ENCODE peak calls at places on chromosome 2, in ten cellular contexts. Z is fibroblast of mammary gland; S is fibroblast of lung; W is lower leg skin; F is PC-3; L is heart left ventricle; V is hepatocyte; E is CD8-positive, alpha-beta T cell; M is mesenchymal stem cell; D is AG04450. A is an unnamed sample.

GRCh38 chr2:159098815-159099455 is 130.5 kb downstream of the TANC1 start:
- DNase-seq in D (no peak), S (peak; percentile 73), W (no peak), L (no peak), M (peak; percentile 46), Z (no peak), V (no peak), E (no peak), F (peak; percentile 91), A (no peak)

GRCh38 chr2:233032551-233033320 is at the start of gene NEU2:
- DNase-seq in L (no peak), V (no peak), Z (peak; percentile 76), M (no peak), F (no peak), E (no peak), W (no peak), D (no peak), S (no peak), A (no peak)

GRCh38 chr2:55175254-55176093 is 56.6 kb downstream of the CLHC1 start:
- DNase-seq in S (peak; percentile 73), F (peak; percentile 72), Z (peak; percentile 86), D (no peak), W (no peak), V (peak; percentile 67), L (no peak), E (no peak), M (peak; percentile 80), A (peak; percentile 48)

GRCh38 chr2:105714141-105714540 is 30.6 kb upstream of the NCK2 start:
- DNase-seq in D (no peak), F (no peak), M (no peak), E (no peak), V (no peak), S (no peak), W (no peak), L (no peak), Z (no peak), A (no peak)

GRCh38 chr2:128687551-128687945 is 368.9 kb upstream of the HS6ST1 start:
- DNase-seq in S (no peak), D (no peak), L (no peak), V (no peak), E (no peak), M (no peak), Z (no peak), W (no peak), F (no peak), A (no peak)

GRCh38 chr2:95722331-95722730 is 130.5 kb downstream of the TRIM43 start:
- DNase-seq in W (no peak), S (no peak), D (no peak), F (no peak), V (no peak), M (no peak), E (no peak), L (no peak), Z (no peak), A (no peak)

GRCh38 chr2:43343573-43344304 is 117.3 kb upstream of the ZFP36L2 start:
- DNase-seq in M (peak; percentile 76), F (no peak), E (no peak), L (peak; percentile 84), V (peak; percentile 58), D (peak; percentile 85), Z (peak; percentile 95), S (peak; percentile 95), W (peak; percentile 89), A (no peak)

GRCh38 chr2:217629347-217629746 is 373.4 kb downstream of the TNS1 start:
- DNase-seq in D (no peak), Z (no peak), V (no peak), E (no peak), S (no peak), F (no peak), M (no peak), W (no peak), L (no peak), A (no peak)

GRCh38 chr2:12180046-12180445 is 433.6 kb downstream of the LPIN1 start:
- DNase-seq in M (no peak), F (no peak), S (no peak), E (no peak), V (no peak), W (no peak), Z (peak; percentile 37), D (no peak), L (no peak), A (no peak)

GRCh38 chr2:12176621-12177020 is 430.2 kb downstream of the LPIN1 start:
- DNase-seq in F (no peak), E (no peak), M (no peak), D (no peak), V (no peak), W (no peak), S (no peak), L (no peak), Z (no peak), A (no peak)

GRCh38 chr2:12177995-12178760 is 431.7 kb downstream of the LPIN1 start:
- DNase-seq in D (no peak), Z (no peak), E (no peak), F (no peak), V (no peak), W (no peak), M (no peak), L (no peak), S (no peak), A (no peak)

GRCh38 chr2:12175323-12175722 is 428.9 kb downstream of the LPIN1 start:
- DNase-seq in D (no peak), E (no peak), S (no peak), V (no peak), W (no peak), F (no peak), M (no peak), L (no peak), Z (no peak), A (no peak)

DNA sequence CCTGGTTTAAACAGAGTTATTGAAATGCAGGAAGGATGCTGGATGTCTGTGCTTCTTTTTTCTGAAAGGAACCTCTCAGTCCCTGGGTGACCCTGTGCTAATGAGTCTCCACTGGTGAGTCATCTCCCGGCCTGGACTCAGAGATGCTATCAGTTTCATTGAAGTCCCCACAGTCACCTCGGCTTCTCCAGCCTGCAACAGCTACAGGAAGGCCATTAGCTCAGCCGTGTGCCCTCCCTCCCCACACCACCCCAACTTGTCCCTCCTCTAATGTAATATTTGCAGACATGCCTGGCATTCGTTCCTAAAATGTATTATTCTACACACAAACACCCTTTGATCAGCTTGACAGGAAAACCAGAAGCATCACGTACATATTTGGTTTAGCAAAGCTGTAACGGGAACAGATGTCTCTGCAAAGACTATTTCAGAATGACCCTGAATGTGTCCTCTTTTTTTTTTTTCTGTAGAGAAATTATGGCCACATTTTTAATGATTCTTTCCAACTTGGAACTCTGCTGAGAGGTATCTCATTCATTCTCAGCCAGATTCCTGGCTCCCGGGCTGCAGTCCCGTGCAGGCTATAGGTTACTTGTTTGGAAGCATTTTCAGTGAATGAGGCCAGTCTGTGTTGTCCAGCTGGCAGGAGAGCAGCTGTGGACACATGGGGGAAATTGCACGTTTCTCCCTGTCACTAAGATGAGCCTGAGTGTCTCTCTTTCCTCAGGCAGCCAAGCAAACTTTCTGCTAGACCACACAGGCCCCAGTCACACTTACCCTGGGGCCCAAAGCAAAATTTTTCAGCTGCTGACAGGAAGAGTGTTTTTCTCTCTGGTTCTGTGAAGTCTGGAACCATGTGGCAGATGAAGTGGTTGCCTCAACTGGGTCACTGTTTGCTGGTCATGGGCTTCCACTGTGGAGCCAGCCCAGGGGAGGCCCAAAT is 430.9 kb downstream of the LPIN1 start:
- DNase-seq in Z (peak; percentile 70), L (peak; percentile 73), S (peak; percentile 82), W (peak; percentile 50), D (no peak), M (peak; percentile 90), F (peak; percentile 88), E (no peak), V (peak; percentile 65), A (no peak)
- H3K4me3 ChIP-seq in Z (no peak overlapping the region), L (no peak overlapping the region), S (no peak overlapping the region), W (no peak overlapping the region), D (no peak overlapping the region), M (no peak overlapping the region), F (no peak overlapping the region), E (no peak overlapping the region), V (no peak overlapping the region), A (no peak overlapping the region)

GRCh38 chr2:236177967-236178909 is 10.1 kb upstream of the GBX2 start:
- DNase-seq in L (no peak), S (peak; percentile 49), D (no peak), Z (peak; percentile 51), M (peak; percentile 55), E (no peak), F (peak; percentile 80), W (no peak), V (peak; percentile 84), A (no peak)
- H3K4me3 ChIP-seq in L (peak overlapping the region; percentile 46), S (peak overlapping the region; percentile 58), D (peak overlapping the region; percentile 56), Z (peak overlapping the region; percentile 50), M (peak overlapping the region; percentile 50), E (peak overlapping the region; percentile 33), F (peak overlapping the region; percentile 80), W (no peak overlapping the region), V (peak overlapping the region; percentile 42), A (no peak overlapping the region)

DNA sequence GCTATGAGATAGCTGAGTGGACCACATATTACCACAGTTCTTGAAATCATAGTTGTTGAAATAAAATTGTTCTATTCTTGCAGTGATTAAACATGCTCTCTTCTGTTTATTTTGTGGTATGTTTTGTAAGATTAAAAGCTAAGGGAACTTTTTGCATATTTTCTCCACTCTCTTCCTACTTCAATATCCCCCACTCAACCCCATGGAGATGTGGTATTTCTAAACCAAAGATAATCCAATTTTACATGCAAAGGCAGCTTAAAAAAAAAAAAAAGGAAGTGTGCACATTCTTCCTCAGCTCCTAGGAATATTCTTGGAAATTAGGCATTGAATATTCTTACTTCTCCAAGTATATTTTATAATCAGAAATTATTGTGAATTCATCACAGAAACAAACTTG is 15.0 kb upstream of the PAX3 start:
- DNase-seq in L (no peak), S (no peak), D (no peak), E (no peak), F (no peak), Z (no peak), V (no peak), M (no peak), W (no peak), A (no peak)
- H3K4me3 ChIP-seq in L (no peak overlapping the region), S (no peak overlapping the region), D (no peak overlapping the region), E (no peak overlapping the region), F (no peak overlapping the region), Z (no peak overlapping the region), V (no peak overlapping the region), M (no peak overlapping the region), W (no peak overlapping the region), A (no peak overlapping the region)

GRCh38 chr2:85606116-85606455 is 3.6 kb upstream of the TMEM150A start:
- DNase-seq in Z (no peak), M (no peak), L (no peak), E (no peak), D (no peak), F (no peak), W (no peak), V (no peak), S (no peak), A (no peak)

GRCh38 chr2:85607268-85608215 is 4.3 kb downstream of the C2orf68 start:
- DNase-seq in M (no peak), V (no peak), Z (no peak), S (no peak), F (no peak), W (no peak), L (no peak), D (no peak), E (no peak), A (no peak)

GRCh38 chr2:85602476-85603234 is at the start of gene TMEM150A:
- DNase-seq in E (peak; percentile 71), F (peak; percentile 91), V (peak; percentile 97), S (peak; percentile 85), W (peak; percentile 92), D (peak; percentile 44), L (peak; percentile 95), M (peak; percentile 86), Z (peak; percentile 84), A (no peak)

GRCh38 chr2:85604568-85605339 is 2.3 kb upstream of the TMEM150A start:
- DNase-seq in E (no peak), L (no peak), Z (no peak), D (no peak), M (no peak), W (no peak), V (no peak), S (no peak), F (no peak), A (no peak)

DNA sequence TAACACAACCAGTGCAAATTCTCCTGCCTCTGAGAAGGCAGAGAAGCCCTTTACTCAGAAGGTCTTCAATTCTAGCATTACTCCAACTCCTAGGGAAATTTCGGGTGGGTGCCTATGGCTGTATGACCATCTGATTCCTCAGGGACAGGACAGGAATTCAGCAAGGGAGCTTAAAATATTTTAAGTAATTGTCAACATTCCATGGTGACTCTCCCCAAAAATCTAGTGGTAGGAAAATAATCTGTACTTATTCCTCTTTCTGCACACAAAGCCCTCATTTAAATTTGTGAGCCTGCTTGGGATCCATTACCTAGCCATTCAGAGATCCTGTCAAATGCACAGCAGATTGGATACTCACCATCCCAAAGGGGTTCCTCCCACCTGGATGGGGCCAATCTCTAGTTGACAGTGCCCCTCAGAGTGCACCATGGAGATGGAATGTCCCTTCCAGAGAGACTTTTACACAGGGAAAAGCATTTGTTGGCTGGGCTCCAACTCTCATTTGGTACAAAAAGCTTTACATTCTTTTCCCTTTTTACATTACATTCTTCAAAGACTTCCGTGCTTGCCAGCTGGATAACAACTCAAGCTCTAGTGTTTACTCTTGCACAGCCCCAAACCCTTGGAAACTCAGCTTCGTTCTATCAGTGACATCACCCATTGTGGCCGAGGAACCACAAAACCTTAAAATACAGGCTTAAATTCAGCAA is 3.1 kb upstream of the TMEM150A start:
- DNase-seq in E (no peak), L (no peak), W (no peak), D (peak; percentile 78), S (peak; percentile 97), V (peak; percentile 69), F (no peak), Z (no peak), M (peak; percentile 84), A (no peak)
- H3K4me3 ChIP-seq in E (no peak overlapping the region), L (no peak overlapping the region), W (no peak overlapping the region), D (no peak overlapping the region), S (no peak overlapping the region), V (no peak overlapping the region), F (no peak overlapping the region), Z (no peak overlapping the region), M (no peak overlapping the region), A (no peak overlapping the region)